ENCODE peak calls at places on chromosomes 5 and 9, in five cellular contexts. One of them, this sample, is unnamed.

GRCh38 chr5:132812949-132813598 is at the start of gene SOWAHA:
- DNase-seq in GM13976: peak; percentile 69
- DNase-seq in cardiac fibroblast: peak; percentile 7
- DNase-seq in gastrocnemius medialis: no peak
- DNase-seq in hepatocyte: peak; percentile 64
- DNase-seq in this sample: peak; percentile 34

GRCh38 chr9:23962101-23962500 is 136.1 kb upstream of the ELAVL2 start:
- DNase-seq in GM13976: no peak
- DNase-seq in cardiac fibroblast: no peak
- DNase-seq in gastrocnemius medialis: no peak
- DNase-seq in hepatocyte: no peak
- DNase-seq in this sample: no peak

GRCh38 chr5:10233505-10233904 is 16.2 kb downstream of the ATPSCKMT start:
- DNase-seq in GM13976: no peak
- DNase-seq in cardiac fibroblast: peak; percentile 93
- DNase-seq in gastrocnemius medialis: no peak
- DNase-seq in hepatocyte: peak; percentile 80
- DNase-seq in this sample: no peak

GRCh38 chr9:18979367-18979766 is 53.6 kb downstream of the SAXO1 start:
- DNase-seq in GM13976: no peak
- DNase-seq in cardiac fibroblast: peak; percentile 38
- DNase-seq in gastrocnemius medialis: no peak
- DNase-seq in hepatocyte: peak; percentile 27
- DNase-seq in this sample: no peak

GRCh38 chr5:171863928-171864327 is 78.3 kb downstream of the SMIM23 start:
- DNase-seq in GM13976: no peak
- DNase-seq in cardiac fibroblast: peak; percentile 91
- DNase-seq in gastrocnemius medialis: no peak
- DNase-seq in hepatocyte: no peak
- DNase-seq in this sample: no peak

GRCh38 chr9:98972641-98973545 is 29.2 kb downstream of the COL15A1 start:
- DNase-seq in GM13976: no peak
- DNase-seq in cardiac fibroblast: no peak
- DNase-seq in gastrocnemius medialis: no peak
- DNase-seq in hepatocyte: no peak
- DNase-seq in this sample: no peak

GRCh38 chr5:24642022-24642421 is 2.8 kb downstream of the CDH10 start:
- DNase-seq in GM13976: no peak
- DNase-seq in cardiac fibroblast: peak; percentile 35
- DNase-seq in gastrocnemius medialis: no peak
- DNase-seq in hepatocyte: peak; percentile 43
- DNase-seq in this sample: no peak

GRCh38 chr5:34639852-34640626 is 16.1 kb upstream of the RAI14 start:
- DNase-seq in GM13976: no peak
- DNase-seq in cardiac fibroblast: peak; percentile 33
- DNase-seq in gastrocnemius medialis: no peak
- DNase-seq in hepatocyte: no peak
- DNase-seq in this sample: no peak

GRCh38 chr9:123339666-123340414 is 16.2 kb upstream of the CRB2 start:
- DNase-seq in GM13976: no peak
- DNase-seq in cardiac fibroblast: peak; percentile 20
- DNase-seq in gastrocnemius medialis: no peak
- DNase-seq in hepatocyte: no peak
- DNase-seq in this sample: peak; percentile 87

GRCh38 chr5:72440207-72440638 is 67.0 kb downstream of the ZNF366 start:
- DNase-seq in GM13976: peak; percentile 49
- DNase-seq in cardiac fibroblast: no peak
- DNase-seq in gastrocnemius medialis: no peak
- DNase-seq in hepatocyte: no peak
- DNase-seq in this sample: no peak
- TF ChIP-seq CTCF in GM13976: no peak
- TF ChIP-seq CTCF in cardiac fibroblast: no peak
- TF ChIP-seq CTCF in gastrocnemius medialis: no peak
- TF ChIP-seq CTCF in hepatocyte: no peak
- TF ChIP-seq CTCF in this sample: no peak

GRCh38 chr5:112869948-112870347 is 8.9 kb downstream of the SRP19 start:
- DNase-seq in GM13976: no peak
- DNase-seq in cardiac fibroblast: no peak
- DNase-seq in gastrocnemius medialis: no peak
- DNase-seq in hepatocyte: no peak
- DNase-seq in this sample: no peak

GRCh38 chr5:112866739-112867138 is 5.7 kb downstream of the SRP19 start:
- DNase-seq in GM13976: no peak
- DNase-seq in cardiac fibroblast: no peak
- DNase-seq in gastrocnemius medialis: no peak
- DNase-seq in hepatocyte: no peak
- DNase-seq in this sample: no peak

GRCh38 chr5:112876362-112876761 is 15.3 kb downstream of the SRP19 start:
- DNase-seq in GM13976: no peak
- DNase-seq in cardiac fibroblast: no peak
- DNase-seq in gastrocnemius medialis: no peak
- DNase-seq in hepatocyte: no peak
- DNase-seq in this sample: no peak

GRCh38 chr5:112867411-112867810 is 6.3 kb downstream of the SRP19 start:
- DNase-seq in GM13976: no peak
- DNase-seq in cardiac fibroblast: no peak
- DNase-seq in gastrocnemius medialis: no peak
- DNase-seq in hepatocyte: no peak
- DNase-seq in this sample: no peak

GRCh38 chr5:112870976-112871375 is 9.9 kb downstream of the SRP19 start:
- DNase-seq in GM13976: no peak
- DNase-seq in cardiac fibroblast: no peak
- DNase-seq in gastrocnemius medialis: no peak
- DNase-seq in hepatocyte: no peak
- DNase-seq in this sample: no peak
- TF ChIP-seq CTCF in GM13976: no peak
- TF ChIP-seq CTCF in cardiac fibroblast: no peak
- TF ChIP-seq CTCF in gastrocnemius medialis: no peak
- TF ChIP-seq CTCF in hepatocyte: no peak
- TF ChIP-seq CTCF in this sample: no peak

GRCh38 chr9:88555581-88555980 is 20.6 kb downstream of the NXNL2 start:
- DNase-seq in GM13976: no peak
- DNase-seq in cardiac fibroblast: no peak
- DNase-seq in gastrocnemius medialis: no peak
- DNase-seq in hepatocyte: no peak
- DNase-seq in this sample: no peak

DNA sequence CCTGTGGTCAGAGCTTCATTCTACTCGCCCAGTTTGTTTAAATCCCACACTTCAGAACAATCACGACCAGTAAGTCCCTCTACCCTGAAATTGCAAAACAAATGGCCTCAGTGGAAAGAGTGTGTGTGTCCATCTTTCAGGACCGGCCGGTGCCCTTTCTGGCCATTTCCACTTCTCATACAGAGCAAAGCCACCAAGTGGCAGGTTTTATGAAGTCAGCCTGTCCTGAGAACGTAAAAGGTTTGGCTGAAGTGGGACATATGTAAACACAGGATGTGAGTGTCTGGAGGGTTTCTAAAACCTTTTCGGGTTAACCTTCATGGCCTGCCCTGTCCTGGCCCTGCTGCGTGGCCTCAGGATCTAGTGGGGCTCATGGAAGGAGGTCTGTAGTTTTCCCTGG is 24.7 kb downstream of the NXNL2 start:
- DNase-seq in GM13976: no peak
- DNase-seq in cardiac fibroblast: peak; percentile 26
- DNase-seq in gastrocnemius medialis: no peak
- DNase-seq in hepatocyte: no peak
- DNase-seq in this sample: no peak
- TF ChIP-seq CTCF in GM13976: no peak
- TF ChIP-seq CTCF in cardiac fibroblast: no peak
- TF ChIP-seq CTCF in gastrocnemius medialis: no peak
- TF ChIP-seq CTCF in hepatocyte: peak; percentile 13
- TF ChIP-seq CTCF in this sample: no peak

GRCh38 chr9:133144887-133145466 is 18.7 kb downstream of the GBGT1 start:
- DNase-seq in GM13976: no peak
- DNase-seq in cardiac fibroblast: no peak
- DNase-seq in gastrocnemius medialis: no peak
- DNase-seq in hepatocyte: no peak
- DNase-seq in this sample: no peak
- TF ChIP-seq CTCF in GM13976: no peak
- TF ChIP-seq CTCF in cardiac fibroblast: no peak
- TF ChIP-seq CTCF in gastrocnemius medialis: no peak
- TF ChIP-seq CTCF in hepatocyte: no peak
- TF ChIP-seq CTCF in this sample: no peak

GRCh38 chr9:6495484-6495883 is 82.5 kb downstream of the UHRF2 start:
- DNase-seq in GM13976: no peak
- DNase-seq in cardiac fibroblast: no peak
- DNase-seq in gastrocnemius medialis: no peak
- DNase-seq in hepatocyte: no peak
- DNase-seq in this sample: no peak
- TF ChIP-seq CTCF in GM13976: no peak
- TF ChIP-seq CTCF in cardiac fibroblast: no peak
- TF ChIP-seq CTCF in gastrocnemius medialis: no peak
- TF ChIP-seq CTCF in hepatocyte: no peak
- TF ChIP-seq CTCF in this sample: no peak

DNA sequence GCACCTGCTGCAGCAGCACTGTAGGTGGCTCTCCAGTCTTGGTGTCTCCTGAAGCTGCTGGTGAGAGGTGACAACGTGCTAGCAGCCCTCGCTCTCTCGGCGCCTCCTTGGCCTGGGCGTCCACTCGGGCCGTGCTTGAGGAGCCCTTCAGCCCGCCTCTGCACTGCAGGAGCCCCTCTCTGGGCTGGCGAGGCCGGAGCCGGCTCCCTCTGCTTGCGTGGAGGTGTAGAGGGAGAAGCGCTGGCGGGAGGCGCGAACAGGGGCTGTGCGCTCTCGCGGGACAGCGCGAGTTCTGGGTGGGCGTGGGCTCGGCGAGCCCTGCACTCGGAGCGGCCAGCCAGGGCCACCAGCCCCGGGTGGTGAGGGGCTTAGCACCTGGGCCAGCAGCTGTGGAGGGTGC is 62.2 kb upstream of the CNOT6 start:
- DNase-seq in GM13976: no peak
- DNase-seq in cardiac fibroblast: no peak
- DNase-seq in gastrocnemius medialis: no peak
- DNase-seq in hepatocyte: no peak
- DNase-seq in this sample: no peak
- TF ChIP-seq CTCF in GM13976: no peak
- TF ChIP-seq CTCF in cardiac fibroblast: no peak
- TF ChIP-seq CTCF in gastrocnemius medialis: no peak
- TF ChIP-seq CTCF in hepatocyte: no peak
- TF ChIP-seq CTCF in this sample: no peak

DNA sequence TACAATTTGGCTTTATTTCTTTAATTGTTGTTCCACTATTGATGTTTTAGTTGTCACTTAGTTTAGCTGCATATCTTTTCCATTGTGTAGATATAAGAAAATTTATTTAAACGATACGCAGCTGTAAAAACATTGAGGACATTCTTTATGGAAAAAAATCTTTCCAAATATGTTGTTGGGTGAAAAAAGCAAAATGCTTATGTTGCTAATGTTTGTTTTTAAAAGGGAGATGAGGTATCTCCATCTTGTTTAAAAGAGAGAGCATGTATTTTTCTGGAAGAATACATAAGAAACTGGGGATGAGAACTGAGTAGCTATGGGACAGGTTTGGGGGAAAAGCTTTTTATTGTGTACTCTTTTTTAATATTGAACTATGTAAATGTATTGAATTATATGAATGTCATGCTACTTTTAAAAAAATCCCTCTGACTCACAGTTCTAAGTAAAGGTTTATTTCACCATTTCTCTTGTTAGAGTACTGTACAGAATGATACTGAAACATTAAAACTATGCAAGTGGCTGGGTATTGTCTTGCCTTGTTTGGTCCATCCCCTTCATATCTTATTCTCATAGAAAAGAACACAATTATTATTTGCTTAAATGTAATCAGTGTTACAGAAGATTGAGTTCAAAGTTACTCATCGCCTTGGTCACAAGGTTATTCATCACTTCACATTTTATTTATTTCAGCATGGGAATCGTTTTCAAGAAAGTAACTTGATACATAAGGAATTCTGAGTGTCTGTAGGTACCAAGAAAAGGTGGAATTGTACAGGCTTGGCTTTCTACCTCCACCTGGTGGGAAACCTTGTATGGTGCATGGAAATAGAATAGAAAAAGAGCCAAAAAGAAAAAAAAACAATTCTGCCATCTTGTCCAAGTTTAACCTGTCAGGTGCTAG is 85.8 kb downstream of the RIC1 start:
- DNase-seq in GM13976: no peak
- DNase-seq in cardiac fibroblast: peak; percentile 53
- DNase-seq in gastrocnemius medialis: no peak
- DNase-seq in hepatocyte: peak; percentile 19
- DNase-seq in this sample: no peak
- TF ChIP-seq CTCF in GM13976: peak; percentile 15
- TF ChIP-seq CTCF in cardiac fibroblast: peak; percentile 57
- TF ChIP-seq CTCF in gastrocnemius medialis: peak; percentile 21
- TF ChIP-seq CTCF in hepatocyte: peak; percentile 41
- TF ChIP-seq CTCF in this sample: no peak

DNA sequence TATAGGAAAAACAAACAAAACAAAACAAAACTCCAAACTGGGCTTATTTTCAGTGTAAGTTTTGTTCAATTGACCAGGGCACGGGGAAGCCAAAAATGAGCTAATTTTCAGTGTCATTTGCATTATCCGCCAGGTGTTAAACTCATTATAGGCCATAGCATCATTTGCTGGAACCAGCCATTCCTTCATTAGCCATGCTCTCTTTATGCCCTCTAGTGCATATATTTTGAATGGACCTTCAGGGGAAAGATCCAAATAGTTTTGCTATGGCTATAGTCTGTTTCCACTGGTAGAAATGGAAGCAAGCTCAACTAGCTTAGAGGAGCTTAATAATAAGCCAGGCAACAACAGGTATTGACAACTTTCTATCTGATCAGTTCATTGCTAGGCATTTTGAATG is 1205.3 kb upstream of the DMAC1 start:
- DNase-seq in GM13976: no peak
- DNase-seq in cardiac fibroblast: no peak
- DNase-seq in gastrocnemius medialis: no peak
- DNase-seq in hepatocyte: no peak
- DNase-seq in this sample: no peak
- TF ChIP-seq CTCF in GM13976: no peak
- TF ChIP-seq CTCF in cardiac fibroblast: no peak
- TF ChIP-seq CTCF in gastrocnemius medialis: no peak
- TF ChIP-seq CTCF in hepatocyte: peak; percentile 22
- TF ChIP-seq CTCF in this sample: no peak

This sample was measured in activated CD8-positive, alpha-beta T cell treated with anti-CD3 and anti-CD28 coated beads for 36 hours.